ENCODE peak calls at places on chromosomes 3 and 15, in four cellular contexts. O, L, U and B are unnamed samples.

GRCh38 chr15:79640206-79640605 is 208.1 kb downstream of the MINAR1 start:
- DNase-seq in O (no peak), L (peak), U (no peak), B (no peak)

GRCh38 chr3:13879946-13880810 is at the start of gene WNT7A:
- DNase-seq in O (peak), L (no peak), U (no peak), B (peak)

GRCh38 chr3:72535789-72536188 is 312.5 kb downstream of the SHQ1 start:
- DNase-seq in O (no peak), L (no peak), U (no peak), B (no peak)

GRCh38 chr15:64950888-64951287 is 38.8 kb downstream of the SPG21 start:
- DNase-seq in O (no peak), L (no peak), U (no peak), B (no peak)

GRCh38 chr3:156051651-156052050 is 68.7 kb upstream of the KCNAB1 start:
- DNase-seq in O (no peak), L (no peak), U (no peak), B (no peak)

GRCh38 chr15:84716036-84716732 is at the start of gene SEC11A:
- DNase-seq in O (peak), L (peak), U (peak), B (peak)

GRCh38 chr3:43288850-43289249 is 2.5 kb downstream of the SNRK start:
- DNase-seq in O (no peak), L (no peak), U (no peak), B (no peak)

GRCh38 chr15:35308802-35309201 is 223.7 kb upstream of the NANOGP8 start:
- DNase-seq in O (no peak), L (peak), U (no peak), B (no peak)

GRCh38 chr3:105538483-105538882 is 171.8 kb downstream of the ALCAM start:
- DNase-seq in O (no peak), L (no peak), U (no peak), B (no peak)

GRCh38 chr3:134406331-134407246 is 32.3 kb upstream of the AMOTL2 start:
- DNase-seq in O (no peak), L (no peak), U (peak), B (peak)

GRCh38 chr3:115245899-115246298 is 98.8 kb upstream of the ZBTB20 start:
- DNase-seq in O (no peak), L (no peak), U (no peak), B (no peak)

GRCh38 chr15:74130089-74130848 is at the start of gene ISLR2:
- DNase-seq in O (no peak), L (no peak), U (no peak), B (no peak)

GRCh38 chr3:122679467-122680291 is 960 bp upstream of the PARP14 start:
- DNase-seq in O (peak), L (peak), U (peak), B (peak)

GRCh38 chr15:37057831-37058230 is 42.5 kb downstream of the MEIS2 start:
- DNase-seq in O (no peak), L (no peak), U (no peak), B (no peak)

GRCh38 chr3:4823986-4824947 is 155.0 kb upstream of the BHLHE40 start:
- DNase-seq in O (no peak), L (no peak), U (no peak), B (no peak)

GRCh38 chr3:134677987-134678308 is 27.1 kb upstream of the KY start:
- DNase-seq in O (no peak), L (no peak), U (no peak), B (no peak)

GRCh38 chr3:152554980-152555379 is 280.0 kb upstream of the P2RY1 start:
- DNase-seq in O (no peak), L (peak), U (no peak), B (no peak)

GRCh38 chr3:11692251-11692813 is 48.6 kb upstream of the VGLL4 start:
- DNase-seq in O (no peak), L (no peak), U (no peak), B (no peak)

GRCh38 chr3:71805199-71805598 is 20.3 kb upstream of the PROK2 start:
- DNase-seq in O (no peak), L (no peak), U (no peak), B (no peak)

GRCh38 chr3:50189274-50189673 is 2.1 kb upstream of the GNAT1 start:
- DNase-seq in O (peak), L (peak), U (peak), B (peak)

GRCh38 chr3:38397320-38397719 is 50.7 kb downstream of the XYLB start:
- DNase-seq in O (peak), L (no peak), U (no peak), B (no peak)

GRCh38 chr15:77803487-77803886 is 170.8 kb upstream of the LINGO1 start:
- DNase-seq in O (no peak), L (no peak), U (no peak), B (no peak)

GRCh38 chr3:30199096-30199734 is 407.2 kb upstream of the TGFBR2 start:
- DNase-seq in O (peak), L (peak), U (peak), B (peak)

GRCh38 chr3:170357176-170357919 is at the start of gene SKIL:
- DNase-seq in O (peak), L (peak), U (peak), B (peak)

GRCh38 chr3:48463703-48464102 is 17.2 kb downstream of the ATRIP start:
- DNase-seq in O (no peak), L (no peak), U (no peak), B (peak)

GRCh38 chr3:136023264-136023978 is 57.9 kb downstream of the PPP2R3A start:
- DNase-seq in O (no peak), L (no peak), U (no peak), B (no peak)

GRCh38 chr3:32675650-32676049 is 9.3 kb upstream of the CNOT10 start:
- DNase-seq in O (no peak), L (no peak), U (no peak), B (no peak)

GRCh38 chr3:64685331-64685799 is 2.4 kb downstream of the ADAMTS9 start:
- DNase-seq in O (no peak), L (peak), U (peak), B (peak)

GRCh38 chr3:40714771-40715170 is 190.0 kb downstream of the ZNF621 start:
- DNase-seq in O (no peak), L (no peak), U (peak), B (no peak)

GRCh38 chr3:44685128-44685800 is 27.2 kb upstream of the ZNF502 start:
- DNase-seq in O (peak), L (peak), U (peak), B (peak)

GRCh38 chr3:107942244-107942643 is 148.6 kb downstream of the CD47 start:
- DNase-seq in O (no peak), L (no peak), U (no peak), B (no peak)